ENCODE peak calls at places on chromosomes 2 and 18, in four cellular contexts. One of them, this sample, is unnamed.

GRCh38 chr18:59837586-59837985 is 62.2 kb upstream of the PMAIP1 start:
- DNase-seq in GM12878: peak; percentile 82
- DNase-seq in HL-60: peak; percentile 63
- DNase-seq in K562: peak; percentile 68
- DNase-seq in this sample: no peak

GRCh38 chr2:226882606-226883005 is 46.8 kb downstream of the RHBDD1 start:
- DNase-seq in K562: no peak
- DNase-seq in GM12878: no peak
- DNase-seq in HL-60: no peak
- DNase-seq in this sample: no peak

GRCh38 chr2:146147448-146148012 is 1627.6 kb upstream of the ZEB2 start:
- DNase-seq in HL-60: no peak
- DNase-seq in GM12878: no peak
- DNase-seq in K562: no peak
- DNase-seq in this sample: no peak

GRCh38 chr2:45909677-45910191 is 258.3 kb downstream of the PRKCE start:
- DNase-seq in K562: no peak
- DNase-seq in HL-60: no peak
- DNase-seq in GM12878: no peak
- DNase-seq in this sample: peak; percentile 47

GRCh38 chr18:49206717-49207116 is 253.7 kb downstream of the DYM start:
- DNase-seq in K562: no peak
- DNase-seq in GM12878: no peak
- DNase-seq in HL-60: no peak
- DNase-seq in this sample: no peak

GRCh38 chr18:75785175-75785574 is 357.7 kb upstream of the SMIM21 start:
- DNase-seq in HL-60: no peak
- DNase-seq in GM12878: no peak
- DNase-seq in K562: no peak
- DNase-seq in this sample: no peak

GRCh38 chr2:71531522-71532047 is 78.2 kb downstream of the DYSF start:
- DNase-seq in HL-60: no peak
- DNase-seq in GM12878: no peak
- DNase-seq in K562: peak; percentile 43
- DNase-seq in this sample: no peak

GRCh38 chr2:168521342-168521741 is 65.3 kb downstream of the CERS6 start:
- DNase-seq in GM12878: no peak
- DNase-seq in K562: peak; percentile 62
- DNase-seq in HL-60: no peak
- DNase-seq in this sample: no peak

GRCh38 chr2:38146917-38147307 is 71.0 kb upstream of the CYP1B1 start:
- DNase-seq in K562: peak; percentile 80
- DNase-seq in GM12878: peak; percentile 78
- DNase-seq in HL-60: peak; percentile 65
- DNase-seq in this sample: no peak

GRCh38 chr18:12478269-12479057 is 70.7 kb downstream of the PRELID3A start:
- DNase-seq in GM12878: no peak
- DNase-seq in K562: no peak
- DNase-seq in HL-60: no peak
- DNase-seq in this sample: no peak

GRCh38 chr2:149420053-149420963 is 89.9 kb downstream of the LYPD6 start:
- DNase-seq in GM12878: no peak
- DNase-seq in K562: no peak
- DNase-seq in HL-60: no peak
- DNase-seq in this sample: no peak

GRCh38 chr2:199160677-199161465 is 296.9 kb downstream of the SATB2 start:
- DNase-seq in HL-60: no peak
- DNase-seq in K562: no peak
- DNase-seq in GM12878: no peak
- DNase-seq in this sample: no peak

GRCh38 chr2:186526281-186526680 is 40.2 kb downstream of the ZC3H15 start:
- DNase-seq in K562: no peak
- DNase-seq in HL-60: no peak
- DNase-seq in GM12878: no peak
- DNase-seq in this sample: no peak

GRCh38 chr2:21279525-21279924 is 155.8 kb downstream of the TDRD15 start:
- DNase-seq in GM12878: no peak
- DNase-seq in HL-60: no peak
- DNase-seq in K562: no peak
- DNase-seq in this sample: no peak

GRCh38 chr18:58057291-58057965 is 13.4 kb downstream of the NEDD4L start:
- DNase-seq in GM12878: no peak
- DNase-seq in K562: no peak
- DNase-seq in HL-60: no peak
- DNase-seq in this sample: no peak

GRCh38 chr2:54666131-54666637 is 57.3 kb upstream of the EML6 start:
- DNase-seq in GM12878: no peak
- DNase-seq in HL-60: no peak
- DNase-seq in K562: no peak
- DNase-seq in this sample: no peak
- TF ChIP-seq SPI1 in GM12878: no peak
- TF ChIP-seq SPI1 in HL-60: no peak
- TF ChIP-seq SPI1 in K562: no peak
- TF ChIP-seq SPI1 in this sample: no peak

DNA sequence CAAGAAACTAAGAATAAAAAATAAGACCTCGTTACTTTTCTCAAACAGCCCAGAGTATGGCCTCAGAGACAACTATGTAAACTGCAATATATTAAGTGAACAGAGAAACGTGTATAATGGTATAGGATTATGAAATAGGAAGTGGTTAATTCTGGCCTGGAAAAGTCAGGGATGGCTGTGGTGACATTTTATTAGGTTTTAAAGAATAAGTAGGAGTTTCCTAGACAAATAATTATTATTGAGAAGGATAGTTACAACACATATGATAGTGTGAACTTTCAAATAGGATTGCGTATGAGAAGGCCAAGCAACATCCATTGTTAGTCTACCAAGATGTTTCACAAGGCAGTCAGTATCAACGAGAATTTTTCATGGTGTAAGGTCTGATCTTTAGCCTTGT is 244.1 kb downstream of the LPIN1 start:
- DNase-seq in HL-60: peak; percentile 24
- DNase-seq in K562: no peak
- DNase-seq in GM12878: no peak
- DNase-seq in this sample: no peak
- TF ChIP-seq SPI1 in HL-60: no peak
- TF ChIP-seq SPI1 in K562: no peak
- TF ChIP-seq SPI1 in GM12878: no peak
- TF ChIP-seq SPI1 in this sample: no peak

GRCh38 chr2:222900354-222900753 is 39.5 kb downstream of the ACSL3 start:
- DNase-seq in GM12878: no peak
- DNase-seq in K562: no peak
- DNase-seq in HL-60: no peak
- DNase-seq in this sample: no peak
- TF ChIP-seq SPI1 in GM12878: no peak
- TF ChIP-seq SPI1 in K562: no peak
- TF ChIP-seq SPI1 in HL-60: no peak
- TF ChIP-seq SPI1 in this sample: no peak

GRCh38 chr2:171516793-171517192 is 5.5 kb upstream of the CYBRD1 start:
- DNase-seq in HL-60: no peak
- DNase-seq in GM12878: no peak
- DNase-seq in K562: peak; percentile 19
- DNase-seq in this sample: no peak
- TF ChIP-seq SPI1 in HL-60: no peak
- TF ChIP-seq SPI1 in GM12878: no peak
- TF ChIP-seq SPI1 in K562: no peak
- TF ChIP-seq SPI1 in this sample: no peak

DNA sequence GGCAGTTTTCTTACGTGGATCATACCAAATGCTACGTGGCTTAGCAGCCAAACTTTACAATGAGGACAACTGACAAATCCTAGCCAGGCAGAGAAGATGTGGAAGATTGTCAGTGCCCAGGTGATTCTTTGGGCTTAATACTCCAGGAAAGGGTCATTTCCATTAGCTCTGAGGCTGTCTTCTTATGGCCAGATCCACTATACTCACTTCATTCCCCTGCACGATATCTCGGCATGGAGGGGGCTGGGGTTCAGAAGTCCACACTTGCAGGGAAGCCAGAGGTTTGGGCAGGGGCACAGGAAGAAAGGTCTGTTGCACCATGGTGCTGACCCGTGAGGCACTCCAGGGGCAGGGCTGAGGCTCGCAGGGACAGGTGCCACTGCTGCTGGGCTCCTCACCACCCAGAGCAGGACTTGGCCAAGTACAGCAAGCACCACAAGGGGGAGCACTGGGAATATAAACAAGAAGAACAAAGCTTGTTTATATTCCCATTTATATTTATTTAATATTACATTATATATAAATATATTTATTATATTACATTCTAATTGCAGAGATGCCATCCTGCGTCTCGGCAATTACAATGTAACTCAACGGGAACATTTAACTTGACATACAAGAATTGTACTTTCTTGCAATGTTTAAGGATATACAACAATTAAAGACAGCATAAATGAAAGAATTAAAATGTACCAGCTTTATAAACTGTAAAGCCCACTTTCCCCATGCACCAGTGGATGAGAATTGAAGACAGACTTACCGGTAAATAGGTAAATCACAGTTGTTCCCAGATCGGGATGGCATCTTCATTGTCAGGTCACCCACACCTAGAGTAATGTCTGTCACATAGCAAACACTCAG is 27.2 kb downstream of the CLUL1 start:
- DNase-seq in K562: peak; percentile 85
- DNase-seq in HL-60: peak; percentile 45
- DNase-seq in GM12878: no peak
- DNase-seq in this sample: no peak
- TF ChIP-seq SPI1 in K562: no peak
- TF ChIP-seq SPI1 in HL-60: no peak
- TF ChIP-seq SPI1 in GM12878: no peak
- TF ChIP-seq SPI1 in this sample: no peak